ENCODE peak calls at places on chromosomes 11 and 22, in four cellular contexts. H, V, G and W are unnamed samples.
A peak's percentile ranks its signal among the peaks of the same experiment; 100 is the strongest.

GRCh38 chr11:20022363-20023081 is 137.8 kb downstream of the DBX1 start:
- DNase-seq in H (peak; percentile 61), V (no peak), G (peak; percentile 70), W (no peak)

GRCh38 chr11:110059706-110060430 is 33.3 kb upstream of the ZC3H12C start:
- DNase-seq in H (no peak), V (no peak), G (no peak), W (no peak)

GRCh38 chr22:17712441-17712840 is 61.8 kb downstream of the BID start:
- DNase-seq in H (no peak), V (peak; percentile 37), G (no peak), W (no peak)

GRCh38 chr11:77512092-77512491 is 38.2 kb upstream of the PAK1 start:
- DNase-seq in H (no peak), V (no peak), G (peak; percentile 35), W (no peak)

GRCh38 chr22:45890351-45890635 is 86.7 kb downstream of the WNT7B start:
- DNase-seq in H (no peak), V (no peak), G (no peak), W (no peak)

GRCh38 chr22:45155050-45155840 is 8.5 kb upstream of the NUP50 start:
- DNase-seq in H (no peak), V (no peak), G (no peak), W (peak; percentile 26)

GRCh38 chr11:60005360-60005759 is 11.6 kb upstream of the OOSP4B start:
- DNase-seq in H (no peak), V (no peak), G (no peak), W (no peak)

GRCh38 chr11:94272738-94273313 is 31.6 kb upstream of the IZUMO1R start:
- DNase-seq in H (no peak), V (no peak), G (no peak), W (no peak)

GRCh38 chr11:26953770-26954392 is 40.0 kb upstream of the FIBIN start:
- DNase-seq in H (no peak), V (no peak), G (no peak), W (peak; percentile 27)

GRCh38 chr22:23399367-23400285 is 180.5 kb downstream of the IGLL1 start:
- DNase-seq in H (peak; percentile 7), V (no peak), G (no peak), W (no peak)
- TF ChIP-seq TEAD4 in H (no peak), V (no peak), G (no peak), W (no peak)

GRCh38 chr11:119047205-119047604 is 9.8 kb downstream of the HYOU1 start:
- DNase-seq in H (no peak), V (no peak), G (no peak), W (no peak)

GRCh38 chr11:119041821-119042514 is 11.3 kb upstream of the SLC37A4 start:
- DNase-seq in H (no peak), V (peak; percentile 2), G (no peak), W (no peak)

GRCh38 chr11:119048644-119049043 is 8.4 kb downstream of the HYOU1 start:
- DNase-seq in H (no peak), V (peak; percentile 8), G (no peak), W (no peak)

GRCh38 chr11:119046489-119046888 is 10.5 kb downstream of the HYOU1 start:
- DNase-seq in H (no peak), V (peak; percentile 5), G (no peak), W (no peak)

GRCh38 chr11:119044708-119045107 is 12.3 kb downstream of the HYOU1 start:
- DNase-seq in H (peak; percentile 41), V (peak; percentile 33), G (no peak), W (peak; percentile 42)
- TF ChIP-seq CTCF in H (peak; percentile 36), V (peak; percentile 58), G (peak; percentile 38), W (peak; percentile 35)

DNA sequence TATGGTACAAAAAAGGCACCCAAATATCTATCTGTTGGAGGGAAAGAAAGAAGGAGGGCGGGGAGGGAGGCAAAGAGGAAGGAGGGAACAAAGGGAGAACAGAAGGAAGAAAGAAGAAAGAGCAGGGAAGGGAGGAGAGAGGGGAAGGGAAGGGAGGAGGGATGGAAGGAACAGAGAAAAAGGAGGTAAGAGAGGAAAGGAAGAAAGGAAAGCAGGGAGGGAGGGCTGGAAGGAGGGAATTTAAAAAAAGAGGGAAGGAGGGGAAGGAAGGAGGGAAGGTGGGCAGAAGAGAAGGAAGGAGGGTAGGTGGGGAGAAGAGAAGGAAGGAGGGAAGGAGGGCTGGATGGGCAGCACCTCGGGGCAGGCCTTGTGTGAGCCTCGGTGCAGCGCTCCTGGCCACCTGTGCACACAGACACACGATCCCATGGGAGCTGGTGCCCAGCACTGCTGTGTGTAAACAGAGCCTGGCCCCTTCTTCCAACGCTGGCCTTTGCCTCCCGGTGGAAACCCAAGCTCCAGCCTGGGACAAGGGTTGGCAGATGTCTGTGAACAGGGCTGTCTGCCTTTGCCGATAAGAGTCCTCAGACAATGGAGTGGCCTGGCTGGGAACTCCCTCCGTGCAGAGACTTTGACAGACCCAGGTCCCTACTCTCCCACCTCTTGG is 23.2 kb downstream of the SMIM38 start:
- DNase-seq in H (no peak), V (no peak), G (no peak), W (no peak)
- TF ChIP-seq TEAD4 in H (no peak), V (no peak), G (no peak), W (no peak)

GRCh38 chr11:46345131-46345597 is 2.1 kb upstream of the DGKZ start:
- DNase-seq in H (peak; percentile 55), V (no peak), G (no peak), W (no peak)
- TF ChIP-seq CTCF in H (no peak), V (no peak), G (peak; percentile 39), W (no peak)

GRCh38 chr22:27386186-27386585 is 415.4 kb downstream of the MN1 start:
- DNase-seq in H (no peak), V (no peak), G (no peak), W (no peak)
- TF ChIP-seq TEAD4 in H (no peak), V (no peak), G (no peak), W (no peak)

GRCh38 chr11:65217441-65218423 is 36.0 kb downstream of the CAPN1 start:
- DNase-seq in H (no peak), V (no peak), G (no peak), W (no peak)
- TF ChIP-seq CTCF in H (no peak), V (no peak), G (peak; percentile 42), W (no peak)

GRCh38 chr11:65685981-65686380 is 23.3 kb upstream of the RELA start:
- DNase-seq in H (no peak), V (no peak), G (no peak), W (no peak)
- TF ChIP-seq TEAD4 in H (no peak), V (no peak), G (no peak), W (no peak)

GRCh38 chr11:1705121-1706052 is 8.4 kb downstream of the KRTAP5-6 start:
- DNase-seq in H (no peak), V (no peak), G (no peak), W (no peak)

GRCh38 chr11:1702506-1702905 is 5.5 kb downstream of the KRTAP5-6 start:
- DNase-seq in H (no peak), V (no peak), G (no peak), W (no peak)

GRCh38 chr11:1699771-1700170 is 2.8 kb downstream of the KRTAP5-6 start:
- DNase-seq in H (no peak), V (no peak), G (no peak), W (no peak)

GRCh38 chr11:1703146-1703545 is 6.2 kb downstream of the KRTAP5-6 start:
- DNase-seq in H (no peak), V (no peak), G (no peak), W (no peak)

DNA sequence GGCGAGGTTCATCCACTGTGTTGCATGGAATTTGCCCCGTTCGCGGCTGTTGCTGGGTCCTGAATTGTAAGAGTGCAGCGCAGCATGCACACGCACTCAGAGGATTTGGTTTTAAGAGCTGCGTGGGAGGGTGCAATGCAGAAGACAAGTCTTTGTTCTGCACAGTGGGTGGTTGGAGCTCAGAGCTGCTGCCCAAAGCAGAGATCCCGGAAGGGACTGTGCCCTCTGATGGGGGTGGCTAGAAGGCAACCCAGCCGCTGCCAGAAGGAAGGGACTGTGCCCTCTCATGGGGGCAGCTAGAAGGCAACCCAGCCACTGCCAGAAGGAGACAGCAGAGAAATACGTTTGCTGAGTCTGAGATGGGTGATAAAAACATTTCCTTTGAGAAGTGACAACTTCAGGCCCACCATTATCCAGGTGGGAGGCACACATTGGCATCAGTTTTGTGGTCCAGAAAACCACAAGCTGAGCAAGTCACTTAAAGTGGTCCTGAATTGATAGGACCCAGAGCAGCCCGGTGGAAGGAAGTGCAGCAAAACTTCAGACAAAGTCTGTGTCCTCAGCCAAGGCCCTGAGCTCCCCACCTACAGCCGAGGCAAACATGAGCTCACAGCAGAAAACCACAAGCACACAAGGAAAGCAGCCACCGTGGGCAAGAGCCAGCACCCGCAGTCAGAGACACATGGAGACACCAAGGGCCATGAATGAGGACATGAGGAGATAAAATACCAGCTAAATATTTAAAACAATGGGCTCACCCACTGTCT is 4.2 kb downstream of the KRTAP5-6 start:
- DNase-seq in H (no peak), V (no peak), G (no peak), W (no peak)
- TF ChIP-seq CTCF in H (no peak), V (no peak), G (peak; percentile 8), W (no peak)